ENCODE peak calls at places on chromosome 14, in eight cellular contexts. Q, D, F, B, O, C, G and E are unnamed samples.

GRCh38 chr14:74816124-74816523 is 53.0 kb downstream of the YLPM1 start:
- DNase-seq in Q (no peak), D (no peak), F (no peak), B (no peak), O (no peak), C (no peak), G (no peak), E (no peak)

GRCh38 chr14:25090716-25091454 is 40.9 kb upstream of the STXBP6 start:
- DNase-seq in Q (peak; percentile 48), D (peak; percentile 86), F (no peak), B (no peak), O (no peak), C (no peak), G (peak; percentile 74), E (no peak)

GRCh38 chr14:101588990-101589389 is 27.7 kb downstream of the DIO3 start:
- DNase-seq in Q (no peak), D (peak; percentile 17), F (no peak), B (no peak), O (no peak), C (no peak), G (no peak), E (no peak)

GRCh38 chr14:68384335-68384734 is 408.5 kb downstream of the ZFP36L1 start:
- DNase-seq in Q (no peak), D (no peak), F (no peak), B (peak; percentile 56), O (no peak), C (peak; percentile 49), G (no peak), E (no peak)

GRCh38 chr14:47240755-47241437 is 434.5 kb downstream of the MDGA2 start:
- DNase-seq in Q (no peak), D (no peak), F (no peak), B (no peak), O (no peak), C (no peak), G (no peak), E (no peak)

GRCh38 chr14:81087230-81087629 is 131.8 kb downstream of the TSHR start:
- DNase-seq in Q (no peak), D (no peak), F (no peak), B (no peak), O (no peak), C (no peak), G (no peak), E (no peak)

GRCh38 chr14:75736845-75737485 is 75.9 kb downstream of the TTLL5 start:
- DNase-seq in Q (no peak), D (peak; percentile 28), F (no peak), B (no peak), O (no peak), C (no peak), G (no peak), E (no peak)

GRCh38 chr14:36647827-36648753 is 13.6 kb upstream of the PAX9 start:
- DNase-seq in Q (no peak), D (peak; percentile 45), F (no peak), B (no peak), O (no peak), C (no peak), G (peak; percentile 27), E (no peak)

GRCh38 chr14:106666341-106666740 is 1140.0 kb downstream of the TMEM121 start:
- DNase-seq in Q (no peak), D (no peak), F (no peak), B (no peak), O (no peak), C (no peak), G (no peak), E (no peak)

GRCh38 chr14:68643673-68644072 is 149.2 kb downstream of the ZFP36L1 start:
- DNase-seq in Q (no peak), D (no peak), F (no peak), B (no peak), O (no peak), C (no peak), G (no peak), E (no peak)

GRCh38 chr14:21098892-21099595 is 589 bp upstream of the ZNF219 start:
- DNase-seq in Q (no peak), D (no peak), F (no peak), B (no peak), O (no peak), C (no peak), G (no peak), E (no peak)

GRCh38 chr14:50099335-50099734 is 17.0 kb downstream of the VCPKMT start:
- DNase-seq in Q (no peak), D (peak; percentile 23), F (no peak), B (no peak), O (no peak), C (no peak), G (peak; percentile 89), E (no peak)

GRCh38 chr14:78618379-78618778 is 448.2 kb downstream of the NRXN3 start:
- DNase-seq in Q (no peak), D (no peak), F (peak; percentile 10), B (no peak), O (no peak), C (no peak), G (no peak), E (no peak)

GRCh38 chr14:82153689-82154088 is 620.0 kb upstream of the SEL1L start:
- DNase-seq in Q (no peak), D (no peak), F (no peak), B (no peak), O (no peak), C (no peak), G (no peak), E (no peak)

GRCh38 chr14:66403183-66403582 is 83.0 kb upstream of the CCDC196 start:
- DNase-seq in Q (no peak), D (peak; percentile 25), F (no peak), B (no peak), O (peak; percentile 18), C (peak; percentile 1), G (peak; percentile 35), E (no peak)

GRCh38 chr14:54782803-54783659 is 119.6 kb downstream of the GCH1 start:
- DNase-seq in Q (no peak), D (no peak), F (no peak), B (no peak), O (no peak), C (peak; percentile 52), G (no peak), E (no peak)

GRCh38 chr14:44657688-44658388 is 150.8 kb upstream of the FSCB start:
- DNase-seq in Q (no peak), D (peak; percentile 11), F (no peak), B (no peak), O (no peak), C (no peak), G (peak; percentile 1), E (no peak)

GRCh38 chr14:30005114-30005698 is 77.6 kb upstream of the PRKD1 start:
- DNase-seq in Q (no peak), D (peak; percentile 69), F (no peak), B (no peak), O (peak; percentile 15), C (peak; percentile 0), G (peak; percentile 80), E (no peak)

GRCh38 chr14:64968167-64968566 is 4.0 kb downstream of the RAB15 start:
- DNase-seq in Q (no peak), D (no peak), F (peak; percentile 58), B (no peak), O (no peak), C (no peak), G (no peak), E (no peak)

GRCh38 chr14:31127690-31128089 is 79.9 kb downstream of the HECTD1 start:
- DNase-seq in Q (no peak), D (no peak), F (no peak), B (no peak), O (no peak), C (no peak), G (peak; percentile 49), E (no peak)

GRCh38 chr14:105280525-105280924 is 20.3 kb downstream of the BRF1 start:
- DNase-seq in Q (no peak), D (no peak), F (no peak), B (no peak), O (no peak), C (no peak), G (no peak), E (no peak)
- H3K27ac ChIP-seq in Q (no peak overlapping the region), D (no peak overlapping the region), F (no peak overlapping the region), B (no peak overlapping the region), O (no peak overlapping the region), C (no peak overlapping the region), G (no peak overlapping the region), E (no peak overlapping the region)

DNA sequence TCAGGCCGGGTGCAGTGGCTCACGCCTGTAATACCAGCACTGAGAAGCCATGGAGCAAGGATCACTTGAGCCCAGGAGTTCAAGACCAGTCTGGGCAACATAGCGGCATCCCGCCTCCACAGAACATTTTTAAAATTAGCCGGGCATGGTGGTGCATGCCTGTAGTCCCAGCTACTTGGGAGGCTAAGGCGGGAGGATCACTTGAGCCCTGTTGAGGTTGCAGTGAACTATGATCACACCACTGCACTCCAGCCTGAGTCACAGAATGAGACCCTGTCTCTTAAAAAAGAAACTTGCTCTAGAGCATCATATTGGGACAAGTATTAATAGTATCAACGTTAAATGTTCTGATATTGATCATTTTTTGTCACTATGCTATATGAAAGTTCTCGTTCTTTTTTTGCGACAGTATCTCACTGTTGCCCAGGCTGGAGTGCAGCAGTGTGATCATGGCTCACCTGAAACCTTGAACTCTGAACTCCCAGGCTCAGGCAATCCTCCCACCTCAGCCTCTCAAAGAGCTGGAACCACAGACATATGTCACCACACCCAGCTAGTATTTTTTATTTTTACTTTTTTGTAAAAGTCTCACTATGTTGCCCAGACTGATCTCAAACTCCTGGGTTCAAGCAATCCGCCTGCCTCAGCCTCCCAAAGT is 47.7 kb downstream of the CCDC85C start:
- DNase-seq in Q (no peak), D (no peak), F (no peak), B (no peak), O (no peak), C (no peak), G (no peak), E (no peak)
- H3K27ac ChIP-seq in Q (peak overlapping the region; percentile 86), D (no peak overlapping the region), F (no peak overlapping the region), B (no peak overlapping the region), O (peak overlapping the region; percentile 29), C (no peak overlapping the region), G (no peak overlapping the region), E (no peak overlapping the region)

GRCh38 chr14:22448035-22448904 is 140.8 kb downstream of the DAD1 start:
- DNase-seq in Q (no peak), D (peak; percentile 74), F (no peak), B (no peak), O (no peak), C (peak; percentile 79), G (no peak), E (no peak)
- H3K27ac ChIP-seq in Q (peak overlapping the region; percentile 26), D (no peak overlapping the region), F (no peak overlapping the region), B (no peak overlapping the region), O (no peak overlapping the region), C (peak overlapping the region; percentile 87), G (peak overlapping the region; percentile 5), E (no peak overlapping the region)

GRCh38 chr14:61476105-61476736 is 154.8 kb downstream of the PRKCH start:
- DNase-seq in Q (no peak), D (no peak), F (no peak), B (no peak), O (no peak), C (no peak), G (no peak), E (no peak)

GRCh38 chr14:61472801-61473376 is 151.5 kb downstream of the PRKCH start:
- DNase-seq in Q (no peak), D (peak; percentile 30), F (no peak), B (no peak), O (no peak), C (no peak), G (peak; percentile 68), E (no peak)

GRCh38 chr14:61474021-61474420 is 152.6 kb downstream of the PRKCH start:
- DNase-seq in Q (no peak), D (no peak), F (no peak), B (no peak), O (no peak), C (no peak), G (no peak), E (no peak)

GRCh38 chr14:61475316-61475715 is 153.9 kb downstream of the PRKCH start:
- DNase-seq in Q (no peak), D (peak; percentile 63), F (no peak), B (no peak), O (no peak), C (peak; percentile 58), G (peak; percentile 80), E (no peak)

GRCh38 chr14:61474671-61475070 is 153.3 kb downstream of the PRKCH start:
- DNase-seq in Q (no peak), D (no peak), F (no peak), B (no peak), O (no peak), C (no peak), G (no peak), E (no peak)
- H3K27ac ChIP-seq in Q (peak overlapping the region; percentile 95), D (peak overlapping the region; percentile 16), F (peak overlapping the region; percentile 85), B (peak overlapping the region; percentile 77), O (no peak overlapping the region), C (peak overlapping the region; percentile 95), G (peak overlapping the region; percentile 37), E (no peak overlapping the region)